ENCODE peak calls at places on chromosomes 3 and 15, in seven cellular contexts. I is A549; H is left lung; F is CD8-positive, alpha-beta memory T cell; B is CD4-positive, alpha-beta memory T cell; O is Karpas-422; L is OCI-LY7. G is an unnamed sample. For H3K4me1, the result is how much of the 10 kb centered on the place peaks cover.

GRCh38 chr15:79376383-79376782 is 55.8 kb upstream of the MINAR1 start:
- DNase-seq in B (no peak), O (no peak), I (no peak), H (no peak), L (no peak), F (no peak), G (no peak)

GRCh38 chr3:45611619-45612018 is 17.1 kb downstream of the LIMD1 start:
- DNase-seq in I (no peak), H (no peak), F (no peak), B (no peak), O (no peak), L (peak), G (no peak)

GRCh38 chr15:79434361-79434760 is 2.2 kb downstream of the MINAR1 start:
- DNase-seq in I (no peak), H (no peak), O (no peak), F (no peak), B (no peak), L (no peak), G (no peak)

GRCh38 chr3:164476631-164477030 is 601.7 kb downstream of the SI start:
- DNase-seq in H (no peak), O (no peak), F (no peak), B (no peak), L (no peak), I (no peak), G (no peak)

GRCh38 chr3:118641608-118642007 is 393.0 kb downstream of the IGSF11 start:
- DNase-seq in I (no peak), L (peak), B (no peak), F (no peak), H (no peak), O (peak), G (no peak)

GRCh38 chr3:59436164-59436958 is 386.5 kb upstream of the CFAP20DC start:
- DNase-seq in I (no peak), L (no peak), B (no peak), H (no peak), O (no peak), F (no peak), G (no peak)

GRCh38 chr15:31457161-31457560 is 130.5 kb downstream of the KLF13 start:
- DNase-seq in B (no peak), L (peak), O (no peak), H (no peak), I (no peak), F (no peak), G (no peak)

GRCh38 chr3:142853270-142854163 is 35.4 kb downstream of the PCOLCE2 start:
- DNase-seq in H (no peak), O (no peak), F (no peak), I (peak), L (no peak), B (no peak), G (no peak)

GRCh38 chr3:185778821-185779220 is 46.0 kb downstream of the IGF2BP2 start:
- DNase-seq in O (no peak), B (no peak), H (no peak), L (no peak), F (no peak), I (no peak), G (no peak)

GRCh38 chr15:57375827-57376694 is at the start of gene CGNL1:
- DNase-seq in H (peak), B (no peak), F (no peak), L (no peak), O (no peak), I (peak), G (peak)

GRCh38 chr3:127069814-127070440 is 87.0 kb downstream of the PLXNA1 start:
- DNase-seq in B (no peak), O (no peak), I (no peak), L (no peak), H (peak), F (no peak), G (no peak)

GRCh38 chr3:105527949-105528348 is 161.2 kb downstream of the ALCAM start:
- DNase-seq in F (no peak), L (no peak), I (no peak), B (no peak), H (no peak), O (no peak), G (no peak)

GRCh38 chr3:46883252-46884185 is 6.0 kb downstream of the PTH1R start:
- DNase-seq in O (no peak), H (no peak), B (no peak), L (no peak), I (no peak), F (no peak), G (no peak)

GRCh38 chr3:149377408-149378111 is at the start of gene TM4SF1:
- DNase-seq in I (peak), H (peak), F (no peak), O (no peak), B (no peak), L (no peak), G (peak)

DNA sequence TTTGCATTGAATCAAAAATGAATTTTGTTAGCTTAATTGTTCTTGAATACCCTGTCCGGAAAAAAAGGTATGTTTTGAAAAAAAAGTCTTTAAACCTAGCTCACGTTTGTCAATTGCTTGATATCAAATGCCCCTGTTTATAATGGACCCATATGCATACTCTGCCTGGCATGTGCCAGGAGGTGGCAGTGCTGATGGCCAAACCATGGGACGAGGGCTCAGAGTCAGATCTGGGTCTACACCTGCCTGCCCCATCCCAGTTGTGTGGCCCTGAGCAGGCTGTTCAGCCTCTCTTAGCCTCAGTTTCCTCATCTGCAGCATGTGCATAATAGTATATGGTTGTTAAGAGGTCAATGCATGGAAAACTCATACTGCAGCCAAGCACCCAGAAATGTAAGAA is 38.8 kb downstream of the PRKCD start:
- DNase-seq in H (no peak), L (no peak), O (no peak), I (no peak), B (no peak), F (no peak), G (no peak)
- H3K4me1 ChIP-seq in H (under half), L (under half), O (half or more), I (under half), B (under half), F (under half), G (under half)

GRCh38 chr15:45064386-45064785 is 41.4 kb downstream of the SORD start:
- DNase-seq in O (no peak), L (no peak), H (no peak), F (no peak), B (no peak), I (no peak), G (no peak)
- H3K27ac ChIP-seq in O (peak), L (no peak), H (no peak), F (no peak), B (no peak), I (no peak), G (no peak)

DNA sequence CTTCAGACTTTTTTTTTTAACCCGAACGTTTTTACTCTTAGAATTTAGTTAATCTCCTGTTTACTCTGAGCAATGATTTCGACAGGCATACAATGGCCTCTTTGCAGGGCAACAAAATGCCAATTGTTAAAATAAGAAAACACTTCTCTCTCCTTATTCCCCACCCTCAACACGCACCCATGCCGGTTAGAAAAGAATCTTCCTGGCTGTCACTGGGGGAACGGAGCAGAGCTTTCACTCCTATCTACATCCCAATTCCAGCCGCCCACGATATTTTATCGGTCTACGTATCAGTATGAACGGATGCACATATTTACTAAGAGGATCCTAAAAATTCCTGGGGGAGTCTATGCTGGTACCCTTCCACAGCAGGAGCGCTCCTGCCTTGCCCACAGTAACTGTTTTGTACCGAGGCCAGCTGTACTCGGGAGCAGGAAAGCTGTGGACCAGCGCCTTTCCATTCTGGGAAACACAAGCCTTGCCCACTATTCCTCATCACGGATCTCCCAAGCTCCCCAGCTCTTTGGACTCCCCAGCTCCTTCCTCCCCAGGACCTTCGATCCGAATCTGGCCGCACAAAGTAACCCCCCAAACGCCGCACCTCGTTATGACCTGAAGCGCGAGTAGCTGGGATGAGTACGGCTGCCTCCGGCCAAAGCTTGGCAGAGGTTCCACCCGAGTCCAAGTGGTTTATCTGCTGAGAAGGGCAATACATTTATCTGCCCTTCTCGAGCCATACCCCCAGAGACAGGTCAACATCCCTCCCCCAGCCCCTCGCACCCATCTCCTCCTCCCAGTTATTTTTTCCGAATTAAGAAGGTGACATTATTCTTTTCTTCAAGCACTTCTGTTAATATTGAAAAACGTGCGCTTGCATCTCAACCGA is 2.2 kb upstream of the FOXB1 start:
- DNase-seq in L (no peak), I (no peak), O (no peak), B (no peak), F (no peak), H (no peak), G (no peak)
- H3K4me1 ChIP-seq in L (under half), I (under half), O (under half), B (half or more), F (under half), H (under half), G (under half)

GRCh38 chr3:191331443-191331842 is 1.1 kb upstream of the UTS2B start:
- DNase-seq in B (no peak), O (no peak), I (no peak), F (no peak), L (no peak), H (no peak), G (no peak)

GRCh38 chr3:191328383-191328962 is 721 bp upstream of the CCDC50 start:
- DNase-seq in O (no peak), F (no peak), L (no peak), I (no peak), H (no peak), B (no peak), G (no peak)

GRCh38 chr3:191329654-191330308 is 545 bp downstream of the UTS2B start:
- DNase-seq in L (peak), B (peak), I (no peak), O (no peak), F (peak), H (peak), G (peak)

GRCh38 chr3:191328963-191329653 is at the start of gene CCDC50:
- DNase-seq in H (peak), F (peak), O (no peak), L (peak), I (peak), B (peak), G (peak)

GRCh38 chr3:191330309-191330712 is at the start of gene UTS2B:
- DNase-seq in B (no peak), I (no peak), O (no peak), H (no peak), L (peak), F (no peak), G (peak)
- H3K27ac ChIP-seq in B (peak), I (peak), O (no peak), H (peak), L (peak), F (peak), G (peak)

DNA sequence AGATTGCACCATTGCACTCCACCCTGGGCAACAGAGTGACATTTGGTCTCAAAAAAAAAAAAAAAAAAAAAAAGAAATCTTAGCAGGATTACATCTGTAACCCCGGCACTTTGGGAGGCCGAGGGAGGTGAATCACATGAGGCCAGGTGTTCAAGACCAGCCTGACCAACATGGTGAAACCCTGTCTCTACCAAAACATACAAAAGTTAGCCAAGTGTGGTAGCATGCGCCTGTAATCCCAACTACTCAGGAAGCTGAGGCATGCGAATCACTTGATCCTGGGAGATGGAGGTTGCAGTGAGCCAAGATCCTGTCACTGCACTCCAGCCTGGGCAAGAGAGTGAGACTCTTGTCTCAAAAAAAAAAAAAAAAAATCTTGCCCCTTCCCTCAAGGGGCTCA is 40.4 kb downstream of the LIPC start:
- DNase-seq in F (no peak), I (no peak), B (no peak), O (no peak), H (no peak), L (no peak), G (no peak)
- H3K4me1 ChIP-seq in F (under half), I (half or more), B (under half), O (under half), H (half or more), L (under half), G (under half)

G was measured in ovary.